ENCODE peak calls at places on chromosomes 11 and 22, in four cellular contexts. N, M, R and J are unnamed samples. For H3K4me1, the result is how much of the 10 kb centered on the place peaks cover.

GRCh38 chr11:46277623-46278386 is at the start of gene CREB3L1:
- DNase-seq in R (peak), M (peak), N (no peak), J (no peak)

GRCh38 chr11:117170210-117170609 is 8.3 kb upstream of the SIDT2 start:
- DNase-seq in N (no peak), M (no peak), R (no peak), J (no peak)

GRCh38 chr11:116582621-116583020 is 190.2 kb downstream of the BUD13 start:
- DNase-seq in M (no peak), R (no peak), N (no peak), J (no peak)

GRCh38 chr22:49093192-49093880 is 734.3 kb downstream of the BRD1 start:
- DNase-seq in N (no peak), R (no peak), M (no peak), J (no peak)

GRCh38 chr22:40808018-40808841 is 10.9 kb downstream of the SLC25A17 start:
- DNase-seq in N (no peak), M (no peak), R (no peak), J (no peak)

GRCh38 chr11:64115751-64116522 is 50.0 kb downstream of the MACROD1 start:
- DNase-seq in M (no peak), R (no peak), N (no peak), J (no peak)

GRCh38 chr22:38788417-38788816 is 5.5 kb downstream of the DNAL4 start:
- DNase-seq in R (peak), N (no peak), M (no peak), J (no peak)

GRCh38 chr11:17734986-17735822 is 623 bp downstream of the KCNC1 start:
- DNase-seq in M (peak), R (peak), N (peak), J (no peak)

GRCh38 chr22:18095101-18095805 is 15.4 kb upstream of the TUBA8 start:
- DNase-seq in R (no peak), M (no peak), N (no peak), J (no peak)

GRCh38 chr11:119101367-119101758 is 290 bp downstream of the DPAGT1 start:
- DNase-seq in R (no peak), M (no peak), N (no peak), J (no peak)

GRCh38 chr11:61418136-61418535 is 11.6 kb downstream of the CPSF7 start:
- DNase-seq in N (no peak), R (no peak), M (no peak), J (no peak)

GRCh38 chr22:41915035-41915782 is at the start of gene SHISA8:
- DNase-seq in N (peak), M (peak), R (peak), J (no peak)

GRCh38 chr22:46039531-46039930 is 62.6 kb upstream of the WNT7B start:
- DNase-seq in N (no peak), M (no peak), R (no peak), J (no peak)

GRCh38 chr22:42966389-42966998 is 48.5 kb downstream of the PACSIN2 start:
- DNase-seq in N (no peak), R (no peak), M (peak), J (no peak)

GRCh38 chr22:42967005-42967404 is 47.9 kb downstream of the PACSIN2 start:
- DNase-seq in M (peak), R (no peak), N (no peak), J (no peak)

GRCh38 chr22:42962295-42963230 is 52.4 kb downstream of the PACSIN2 start:
- DNase-seq in N (peak), R (no peak), M (peak), J (no peak)

GRCh38 chr22:42963231-42963595 is 51.7 kb downstream of the PACSIN2 start:
- DNase-seq in R (no peak), M (peak), N (no peak), J (no peak)

GRCh38 chr22:42964994-42965699 is 49.8 kb downstream of the PACSIN2 start:
- DNase-seq in R (no peak), M (no peak), N (peak), J (no peak)
- H3K4me1 ChIP-seq in R (under half), M (under half), N (under half), J (under half)

DNA sequence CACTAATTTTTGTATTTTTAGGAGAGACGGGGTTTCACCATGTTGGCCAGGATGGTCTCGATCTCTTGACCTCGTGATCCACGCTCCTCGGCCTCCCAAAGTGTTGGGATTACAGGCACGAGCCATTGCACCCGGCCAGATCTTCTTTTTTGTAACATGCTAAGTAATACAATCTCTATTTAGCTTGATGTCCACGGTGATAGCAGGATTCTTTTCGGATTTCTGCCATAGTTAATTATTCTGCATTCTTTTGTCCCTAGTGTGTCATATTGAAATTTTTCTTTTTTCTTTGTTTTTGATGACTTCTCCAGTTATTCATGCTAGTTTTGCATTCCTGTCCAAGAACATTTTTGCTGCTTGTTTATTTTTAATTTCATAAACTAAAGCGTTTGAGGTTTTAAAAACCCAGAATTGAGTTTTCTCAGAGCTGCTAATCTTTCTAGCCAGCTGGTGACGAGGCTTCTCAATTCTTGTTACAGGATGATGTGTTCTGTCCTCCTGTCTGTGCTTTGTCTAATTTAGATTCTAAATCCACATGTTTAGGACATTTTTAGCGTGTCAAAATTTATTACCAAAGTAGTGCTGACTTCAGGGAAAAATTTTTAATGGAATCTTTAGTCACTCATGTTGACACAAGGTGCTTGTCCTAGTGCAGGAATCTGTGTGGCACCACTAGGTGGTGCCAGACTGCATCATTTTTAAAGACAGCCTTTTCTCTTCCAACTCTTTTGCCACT is 21.8 kb downstream of the NF2 start:
- DNase-seq in R (peak), N (peak), M (no peak), J (no peak)
- H3K4me1 ChIP-seq in R (under half), N (under half), M (under half), J (under half)

DNA sequence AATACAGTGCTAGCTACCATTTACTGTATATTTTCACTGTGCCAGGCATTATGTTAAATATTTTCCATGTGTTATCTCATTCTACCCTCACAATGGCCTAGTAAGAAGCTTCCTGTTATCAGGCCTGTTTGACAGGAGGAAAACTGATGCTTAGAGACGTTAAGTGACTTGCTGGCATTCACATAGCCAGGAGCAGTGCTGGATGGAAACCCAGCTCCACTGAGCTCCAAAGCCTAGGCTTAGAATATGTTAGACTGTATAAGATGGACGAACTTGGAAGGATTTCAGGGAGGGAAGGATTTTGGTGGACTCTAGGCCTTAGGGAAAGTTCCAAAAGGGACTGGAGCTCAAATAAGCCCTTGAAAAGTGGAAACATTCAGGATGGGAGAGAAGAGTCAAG is 2.1 kb downstream of the CD44 start:
- DNase-seq in M (no peak), R (no peak), N (no peak), J (no peak)
- H3K4me1 ChIP-seq in M (under half), R (under half), N (under half), J (half or more)

GRCh38 chr11:8731647-8732188 is 49.1 kb downstream of the RPL27A start:
- DNase-seq in R (no peak), M (peak), N (no peak), J (no peak)
- H3K4me1 ChIP-seq in R (under half), M (under half), N (under half), J (under half)

GRCh38 chr11:28616160-28616559 is 508.0 kb downstream of the METTL15 start:
- DNase-seq in N (no peak), M (no peak), R (no peak), J (no peak)
- H3K4me1 ChIP-seq in N (under half), M (under half), R (under half), J (under half)